ENCODE peak calls at places on chromosomes 2 and 18, in ten cellular contexts. One of them, this sample, is unnamed.

GRCh38 chr18:8822643-8823042 is 117.3 kb downstream of the MTCL1 start:
- DNase-seq in T-helper 9 cell: no peak
- DNase-seq in NCI-H1105 treated with DMSO at 0.1 percent for 48 hours: no peak
- DNase-seq in GDM1: no peak
- DNase-seq in GM13976: no peak
- DNase-seq in brain microvascular endothelial cell: no peak
- DNase-seq in AG10803: no peak
- DNase-seq in GM03348: no peak
- DNase-seq in fibroblast of pulmonary artery: no peak
- DNase-seq in caudate nucleus: no peak
- DNase-seq in this sample: no peak

GRCh38 chr2:236174608-236175001 is 6.4 kb upstream of the GBX2 start:
- DNase-seq in T-helper 9 cell: no peak
- DNase-seq in GDM1: no peak
- DNase-seq in caudate nucleus: no peak
- DNase-seq in NCI-H1105 treated with DMSO at 0.1 percent for 48 hours: no peak
- DNase-seq in AG10803: no peak
- DNase-seq in GM03348: no peak
- DNase-seq in brain microvascular endothelial cell: no peak
- DNase-seq in fibroblast of pulmonary artery: no peak
- DNase-seq in GM13976: no peak
- DNase-seq in this sample: no peak

GRCh38 chr18:76588591-76589303 is 93.7 kb upstream of the ZNF516 start:
- DNase-seq in brain microvascular endothelial cell: no peak
- DNase-seq in GM03348: no peak
- DNase-seq in T-helper 9 cell: no peak
- DNase-seq in NCI-H1105 treated with DMSO at 0.1 percent for 48 hours: no peak
- DNase-seq in GM13976: no peak
- DNase-seq in caudate nucleus: no peak
- DNase-seq in GDM1: no peak
- DNase-seq in fibroblast of pulmonary artery: peak; percentile 21
- DNase-seq in AG10803: no peak
- DNase-seq in this sample: no peak

GRCh38 chr2:45432406-45432805 is 178.7 kb downstream of the SRBD1 start:
- DNase-seq in brain microvascular endothelial cell: peak; percentile 12
- DNase-seq in T-helper 9 cell: no peak
- DNase-seq in GM03348: peak; percentile 10
- DNase-seq in caudate nucleus: no peak
- DNase-seq in GM13976: no peak
- DNase-seq in GDM1: no peak
- DNase-seq in NCI-H1105 treated with DMSO at 0.1 percent for 48 hours: no peak
- DNase-seq in fibroblast of pulmonary artery: peak; percentile 18
- DNase-seq in AG10803: peak; percentile 52
- DNase-seq in this sample: no peak

GRCh38 chr2:14843507-14844204 is 211.1 kb downstream of the LRATD1 start:
- DNase-seq in T-helper 9 cell: no peak
- DNase-seq in brain microvascular endothelial cell: no peak
- DNase-seq in caudate nucleus: no peak
- DNase-seq in NCI-H1105 treated with DMSO at 0.1 percent for 48 hours: no peak
- DNase-seq in GM13976: no peak
- DNase-seq in fibroblast of pulmonary artery: no peak
- DNase-seq in AG10803: no peak
- DNase-seq in GM03348: no peak
- DNase-seq in GDM1: no peak
- DNase-seq in this sample: no peak

GRCh38 chr2:123840614-123841013 is 184.5 kb upstream of the CNTNAP5 start:
- DNase-seq in NCI-H1105 treated with DMSO at 0.1 percent for 48 hours: no peak
- DNase-seq in GM03348: no peak
- DNase-seq in AG10803: no peak
- DNase-seq in GDM1: no peak
- DNase-seq in brain microvascular endothelial cell: no peak
- DNase-seq in T-helper 9 cell: no peak
- DNase-seq in caudate nucleus: no peak
- DNase-seq in GM13976: no peak
- DNase-seq in fibroblast of pulmonary artery: no peak
- DNase-seq in this sample: no peak

GRCh38 chr2:145975406-145975805 is 1455.5 kb upstream of the ZEB2 start:
- DNase-seq in fibroblast of pulmonary artery: no peak
- DNase-seq in caudate nucleus: no peak
- DNase-seq in T-helper 9 cell: no peak
- DNase-seq in GM03348: no peak
- DNase-seq in brain microvascular endothelial cell: no peak
- DNase-seq in GDM1: no peak
- DNase-seq in GM13976: no peak
- DNase-seq in NCI-H1105 treated with DMSO at 0.1 percent for 48 hours: no peak
- DNase-seq in AG10803: no peak
- DNase-seq in this sample: no peak

GRCh38 chr2:223759569-223760430 is 77.6 kb downstream of the AP1S3 start:
- DNase-seq in caudate nucleus: no peak
- DNase-seq in GM13976: no peak
- DNase-seq in T-helper 9 cell: no peak
- DNase-seq in brain microvascular endothelial cell: peak; percentile 56
- DNase-seq in GM03348: no peak
- DNase-seq in AG10803: peak; percentile 12
- DNase-seq in NCI-H1105 treated with DMSO at 0.1 percent for 48 hours: no peak
- DNase-seq in fibroblast of pulmonary artery: peak; percentile 47
- DNase-seq in GDM1: no peak
- DNase-seq in this sample: peak; percentile 19

GRCh38 chr2:27932396-27932795 is 41.9 kb downstream of the BABAM2 start:
- DNase-seq in GM03348: peak; percentile 37
- DNase-seq in AG10803: peak; percentile 48
- DNase-seq in brain microvascular endothelial cell: peak; percentile 40
- DNase-seq in fibroblast of pulmonary artery: peak; percentile 57
- DNase-seq in GM13976: no peak
- DNase-seq in caudate nucleus: no peak
- DNase-seq in T-helper 9 cell: no peak
- DNase-seq in NCI-H1105 treated with DMSO at 0.1 percent for 48 hours: no peak
- DNase-seq in GDM1: no peak
- DNase-seq in this sample: no peak

GRCh38 chr2:208147759-208148158 is 1.8 kb upstream of the CRYGB start:
- DNase-seq in caudate nucleus: no peak
- DNase-seq in GDM1: no peak
- DNase-seq in brain microvascular endothelial cell: no peak
- DNase-seq in GM03348: no peak
- DNase-seq in AG10803: no peak
- DNase-seq in T-helper 9 cell: no peak
- DNase-seq in NCI-H1105 treated with DMSO at 0.1 percent for 48 hours: no peak
- DNase-seq in fibroblast of pulmonary artery: no peak
- DNase-seq in GM13976: no peak
- DNase-seq in this sample: no peak

GRCh38 chr18:77059294-77059916 is 73.2 kb downstream of the MBP start:
- DNase-seq in AG10803: peak; percentile 64
- DNase-seq in caudate nucleus: no peak
- DNase-seq in brain microvascular endothelial cell: peak; percentile 91
- DNase-seq in fibroblast of pulmonary artery: peak; percentile 82
- DNase-seq in GM03348: peak; percentile 62
- DNase-seq in GDM1: peak; percentile 24
- DNase-seq in NCI-H1105 treated with DMSO at 0.1 percent for 48 hours: peak; percentile 19
- DNase-seq in T-helper 9 cell: no peak
- DNase-seq in GM13976: no peak
- DNase-seq in this sample: no peak

GRCh38 chr18:79935499-79935898 is 16.0 kb downstream of the SLC66A2 start:
- DNase-seq in fibroblast of pulmonary artery: no peak
- DNase-seq in brain microvascular endothelial cell: no peak
- DNase-seq in T-helper 9 cell: no peak
- DNase-seq in NCI-H1105 treated with DMSO at 0.1 percent for 48 hours: no peak
- DNase-seq in AG10803: no peak
- DNase-seq in caudate nucleus: no peak
- DNase-seq in GDM1: no peak
- DNase-seq in GM13976: no peak
- DNase-seq in GM03348: no peak
- DNase-seq in this sample: no peak

GRCh38 chr2:101111917-101112771 is 39.0 kb downstream of the TBC1D8 start:
- DNase-seq in AG10803: peak; percentile 92
- DNase-seq in fibroblast of pulmonary artery: peak; percentile 48
- DNase-seq in GM13976: no peak
- DNase-seq in GDM1: no peak
- DNase-seq in GM03348: peak; percentile 65
- DNase-seq in T-helper 9 cell: no peak
- DNase-seq in NCI-H1105 treated with DMSO at 0.1 percent for 48 hours: no peak
- DNase-seq in caudate nucleus: no peak
- DNase-seq in brain microvascular endothelial cell: peak; percentile 29
- DNase-seq in this sample: no peak

GRCh38 chr2:221517362-221518121 is 54.6 kb downstream of the EPHA4 start:
- DNase-seq in AG10803: peak; percentile 80
- DNase-seq in caudate nucleus: no peak
- DNase-seq in GM13976: peak; percentile 34
- DNase-seq in fibroblast of pulmonary artery: peak; percentile 42
- DNase-seq in NCI-H1105 treated with DMSO at 0.1 percent for 48 hours: no peak
- DNase-seq in brain microvascular endothelial cell: peak; percentile 47
- DNase-seq in GDM1: no peak
- DNase-seq in GM03348: peak; percentile 61
- DNase-seq in T-helper 9 cell: peak; percentile 68
- DNase-seq in this sample: peak; percentile 92

GRCh38 chr18:58315739-58316215 is 271.8 kb downstream of the NEDD4L start:
- DNase-seq in T-helper 9 cell: no peak
- DNase-seq in NCI-H1105 treated with DMSO at 0.1 percent for 48 hours: no peak
- DNase-seq in GM13976: no peak
- DNase-seq in GDM1: no peak
- DNase-seq in AG10803: no peak
- DNase-seq in brain microvascular endothelial cell: no peak
- DNase-seq in fibroblast of pulmonary artery: no peak
- DNase-seq in caudate nucleus: no peak
- DNase-seq in GM03348: no peak
- DNase-seq in this sample: no peak